ENCODE peak calls at places on chromosomes 7 and 10, in eight cellular contexts. R is spleen, X is astrocyte, T is heart left ventricle, C is fibroblast of lung, G is bronchial epithelial cell, W is HL-60, E is chondrocyte. S is an unnamed sample.

GRCh38 chr7:29538322-29538874 is 25.2 kb upstream of the PRR15 start:
- DNase-seq in G (no peak), C (no peak), X (no peak), E (no peak), W (no peak), R (no peak), T (no peak), S (peak)

GRCh38 chr10:114491419-114491818 is 87.1 kb upstream of the AFAP1L2 start:
- DNase-seq in G (peak), X (no peak), C (no peak), W (no peak), E (no peak), T (no peak), R (no peak), S (no peak)

GRCh38 chr10:94038024-94038423 is 44.3 kb downstream of the PLCE1 start:
- DNase-seq in W (no peak), E (no peak), G (no peak), R (no peak), T (no peak), C (peak), X (peak), S (no peak)

GRCh38 chr7:71787513-71787912 is 624.6 kb downstream of the CALN1 start:
- DNase-seq in R (no peak), E (no peak), T (no peak), G (no peak), C (peak), X (no peak), W (no peak), S (peak)

GRCh38 chr7:19776981-19777380 is 3.6 kb upstream of the TMEM196 start:
- DNase-seq in G (no peak), W (no peak), T (no peak), X (no peak), E (no peak), C (no peak), R (no peak), S (no peak)

GRCh38 chr7:152383341-152384234 is 52.2 kb downstream of the KMT2C start:
- DNase-seq in T (no peak), E (no peak), G (peak), X (peak), R (no peak), C (peak), W (no peak), S (peak)

GRCh38 chr7:46912692-46913091 is 669.2 kb downstream of the TNS3 start:
- DNase-seq in R (no peak), X (no peak), T (no peak), W (no peak), G (no peak), C (no peak), E (no peak), S (no peak)

GRCh38 chr7:40015790-40016296 is 65.8 kb downstream of the CDK13 start:
- DNase-seq in G (peak), W (peak), T (peak), E (no peak), X (peak), R (no peak), C (peak), S (peak)

GRCh38 chr7:7351832-7352231 is 169.5 kb downstream of the C1GALT1 start:
- DNase-seq in T (no peak), X (no peak), C (no peak), E (no peak), W (no peak), R (no peak), G (no peak), S (no peak)

GRCh38 chr10:105149371-105149871 is 508.3 kb downstream of the SORCS3 start:
- DNase-seq in C (no peak), R (no peak), E (no peak), G (peak), W (no peak), T (no peak), X (peak), S (peak)

GRCh38 chr7:45162311-45162845 is 4.8 kb downstream of the RAMP3 start:
- DNase-seq in W (no peak), X (no peak), E (peak), G (no peak), C (no peak), T (no peak), R (peak), S (no peak)

GRCh38 chr7:139212133-139212532 is 18.9 kb upstream of the UBN2 start:
- DNase-seq in E (no peak), C (no peak), W (no peak), R (no peak), G (no peak), T (no peak), X (no peak), S (no peak)

GRCh38 chr7:130147710-130148325 is 57.4 kb downstream of the TMEM209 start:
- DNase-seq in T (no peak), E (no peak), G (no peak), C (no peak), R (no peak), X (no peak), W (no peak), S (no peak)

GRCh38 chr10:36494386-36494785 is 631.0 kb upstream of the ANKRD30A start:
- DNase-seq in R (no peak), G (peak), E (no peak), X (peak), C (peak), W (no peak), T (no peak), S (peak)

GRCh38 chr7:105245398-105246099 is 143.2 kb downstream of the SRPK2 start:
- DNase-seq in E (no peak), T (no peak), C (peak), R (no peak), W (no peak), G (no peak), X (no peak), S (no peak)

GRCh38 chr7:156118246-156118645 is 306.0 kb upstream of the SHH start:
- DNase-seq in T (no peak), E (no peak), R (no peak), C (no peak), W (no peak), X (no peak), G (no peak), S (no peak)

GRCh38 chr10:131569851-131570715 is 258.6 kb upstream of the TCERG1L start:
- DNase-seq in E (no peak), R (peak), C (no peak), G (no peak), X (no peak), W (no peak), T (no peak), S (no peak)

GRCh38 chr7:149584009-149584408 is 86.4 kb upstream of the ZNF746 start:
- DNase-seq in W (no peak), G (no peak), E (no peak), X (no peak), C (no peak), R (no peak), T (no peak), S (no peak)

GRCh38 chr7:78218051-78218450 is 419.5 kb downstream of the PHTF2 start:
- DNase-seq in X (no peak), E (no peak), W (no peak), T (no peak), G (peak), C (no peak), R (no peak), S (no peak)

GRCh38 chr10:107966817-107967216 is 802.3 kb upstream of the SORCS1 start:
- DNase-seq in X (peak), E (no peak), R (no peak), W (no peak), G (peak), C (peak), T (no peak), S (no peak)

GRCh38 chr7:99137418-99138180 is 6.3 kb downstream of the SMURF1 start:
- DNase-seq in R (no peak), T (no peak), G (peak), E (no peak), X (peak), W (no peak), C (peak), S (no peak)

GRCh38 chr10:91782539-91782938 is 15.7 kb upstream of the TNKS2 start:
- DNase-seq in C (no peak), X (no peak), G (no peak), T (no peak), E (no peak), R (no peak), W (no peak), S (no peak)

GRCh38 chr7:74396993-74397392 is 56.7 kb upstream of the GTF2IRD1 start:
- DNase-seq in E (peak), C (no peak), X (no peak), G (no peak), W (no peak), R (no peak), T (no peak), S (no peak)

GRCh38 chr7:107846324-107846723 is 43.3 kb upstream of the SLC26A3 start:
- DNase-seq in C (no peak), R (no peak), W (no peak), T (no peak), E (no peak), G (no peak), X (no peak), S (no peak)

GRCh38 chr7:103148994-103149807 is at the start of gene NAPEPLD:
- DNase-seq in C (peak), W (peak), G (peak), T (peak), E (peak), R (peak), X (peak), S (peak)

GRCh38 chr10:92761576-92761975 is 71.8 kb downstream of the HHEX start:
- DNase-seq in E (no peak), C (no peak), R (no peak), X (no peak), T (no peak), W (no peak), G (no peak), S (no peak)

GRCh38 chr7:1767524-1767923 is 97.4 kb downstream of the ELFN1 start:
- DNase-seq in G (no peak), X (no peak), C (no peak), T (no peak), E (no peak), W (no peak), R (no peak), S (no peak)

GRCh38 chr7:107659666-107660065 is 962 bp upstream of the SLC26A4 start:
- DNase-seq in R (no peak), C (peak), E (no peak), G (peak), T (no peak), X (peak), W (no peak), S (peak)

GRCh38 chr7:86911703-86912102 is 147.8 kb downstream of the ELAPOR2 start:
- DNase-seq in R (no peak), T (no peak), E (no peak), C (no peak), W (no peak), X (no peak), G (no peak), S (peak)

GRCh38 chr7:83271212-83272099 is 108.8 kb upstream of the PCLO start:
- DNase-seq in W (no peak), G (peak), C (peak), R (no peak), X (peak), E (no peak), T (no peak), S (peak)

GRCh38 chr7:17010637-17011300 is 129.0 kb upstream of the AGR3 start:
- DNase-seq in W (no peak), T (no peak), E (no peak), G (no peak), C (no peak), X (no peak), R (no peak), S (no peak)

GRCh38 chr7:34073676-34074075 is 168.3 kb downstream of the BMPER start:
- DNase-seq in W (no peak), C (peak), X (no peak), R (no peak), G (no peak), E (no peak), T (no peak), S (no peak)

GRCh38 chr7:95396136-95397032 is at the start of gene PON3:
- DNase-seq in E (no peak), G (peak), W (no peak), X (no peak), R (peak), T (peak), C (no peak), S (no peak)

GRCh38 chr10:83544049-83544448 is 595.3 kb upstream of the GHITM start:
- DNase-seq in C (no peak), E (no peak), R (no peak), W (no peak), G (no peak), T (no peak), X (no peak), S (no peak)

GRCh38 chr7:132154695-132155471 is 421.4 kb downstream of the PLXNA4 start:
- DNase-seq in E (no peak), G (no peak), T (no peak), W (no peak), C (no peak), R (no peak), X (no peak), S (no peak)

GRCh38 chr7:23467731-23468720 is 2.3 kb downstream of the IGF2BP3 start:
- DNase-seq in X (peak), C (peak), R (peak), W (no peak), T (no peak), E (no peak), G (no peak), S (peak)

DNA sequence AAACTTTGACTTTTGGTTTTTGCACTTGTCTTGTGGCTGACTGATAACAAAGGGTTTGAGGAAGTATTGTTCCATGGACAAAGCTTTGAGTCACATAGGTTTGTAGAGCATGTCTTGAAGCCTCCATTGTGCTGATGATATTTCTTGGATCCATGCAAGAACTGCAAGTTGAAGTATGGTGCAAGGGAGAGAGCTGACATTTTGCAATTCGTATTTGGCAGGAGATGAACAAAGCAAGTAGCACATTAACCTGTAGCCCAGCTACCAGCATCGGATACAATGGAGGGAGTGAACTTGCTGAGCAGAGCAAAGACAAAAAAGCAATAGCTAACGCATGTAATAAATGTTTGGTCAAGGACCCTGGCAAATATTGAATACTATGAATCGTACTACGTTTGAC is 23.4 kb downstream of the MGAM2 start:
- DNase-seq in X (no peak), G (no peak), E (no peak), R (no peak), C (no peak), T (no peak), W (peak), S (no peak)
- TF ChIP-seq CTCF in X (no peak), G (no peak), E (no peak), R (no peak), C (no peak), T (no peak), W (no peak), S (no peak)

GRCh38 chr7:119935418-119936025 is 337.5 kb upstream of the KCND2 start:
- DNase-seq in C (peak), G (peak), W (no peak), R (no peak), E (no peak), T (no peak), X (peak), S (peak)
- TF ChIP-seq CTCF in C (peak), G (no peak), W (peak), R (no peak), E (peak), T (peak), X (peak), S (peak)

DNA sequence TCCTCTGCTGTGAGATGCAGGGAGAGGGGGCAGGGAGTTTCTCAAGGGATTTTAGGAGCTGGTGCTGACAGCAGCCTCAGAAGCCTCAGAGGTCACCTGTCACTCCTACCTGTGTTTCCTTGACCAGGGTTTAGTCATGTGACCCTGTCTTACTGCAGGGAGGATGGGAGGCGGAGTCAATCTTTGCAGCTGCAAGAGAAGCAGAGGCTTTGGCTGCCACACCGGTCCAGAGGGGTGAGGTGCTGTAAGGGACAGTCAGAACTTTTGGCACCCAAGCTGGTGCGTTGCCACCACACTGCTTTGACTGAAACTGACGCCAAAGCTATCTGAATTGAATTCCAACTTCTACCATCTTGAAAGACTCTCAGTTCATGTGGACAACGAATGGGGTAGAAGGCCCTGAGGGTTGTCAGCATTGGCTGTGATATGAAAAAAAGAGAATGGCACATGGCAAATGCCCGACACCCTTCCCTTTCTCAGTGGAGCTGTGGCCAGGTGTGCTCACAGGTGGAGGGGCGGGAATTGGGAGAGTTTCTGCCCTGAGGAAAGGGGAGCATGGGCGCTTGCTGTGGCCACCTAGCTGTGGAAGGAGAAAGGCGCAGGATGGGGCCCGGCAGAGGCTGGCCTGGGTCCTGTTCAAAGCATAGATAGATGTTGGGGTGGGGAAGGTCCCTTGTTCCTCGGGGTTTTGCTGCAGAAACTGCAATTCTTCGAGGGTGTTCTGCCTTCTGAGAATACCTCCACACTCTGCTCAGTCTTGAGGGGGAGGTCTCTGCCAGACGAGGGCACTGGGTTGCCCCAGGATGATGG is 69.3 kb downstream of the ARHGAP22 start:
- DNase-seq in G (no peak), C (no peak), X (no peak), R (peak), T (no peak), W (no peak), E (no peak), S (no peak)
- TF ChIP-seq CTCF in G (no peak), C (no peak), X (no peak), R (no peak), T (no peak), W (peak), E (no peak), S (no peak)

GRCh38 chr7:36312064-36312914 is 77.4 kb upstream of the ANLN start:
- DNase-seq in E (no peak), R (peak), C (no peak), G (peak), W (no peak), X (no peak), T (no peak), S (peak)
- TF ChIP-seq CTCF in E (peak), R (no peak), C (peak), G (peak), W (no peak), X (no peak), T (no peak), S (peak)

GRCh38 chr10:77855404-77856155 is 71.0 kb downstream of the DLG5 start:
- DNase-seq in G (no peak), W (no peak), X (no peak), C (no peak), R (peak), E (no peak), T (no peak), S (peak)
- TF ChIP-seq CTCF in G (no peak), W (no peak), X (no peak), C (no peak), R (no peak), E (no peak), T (no peak), S (no peak)

DNA sequence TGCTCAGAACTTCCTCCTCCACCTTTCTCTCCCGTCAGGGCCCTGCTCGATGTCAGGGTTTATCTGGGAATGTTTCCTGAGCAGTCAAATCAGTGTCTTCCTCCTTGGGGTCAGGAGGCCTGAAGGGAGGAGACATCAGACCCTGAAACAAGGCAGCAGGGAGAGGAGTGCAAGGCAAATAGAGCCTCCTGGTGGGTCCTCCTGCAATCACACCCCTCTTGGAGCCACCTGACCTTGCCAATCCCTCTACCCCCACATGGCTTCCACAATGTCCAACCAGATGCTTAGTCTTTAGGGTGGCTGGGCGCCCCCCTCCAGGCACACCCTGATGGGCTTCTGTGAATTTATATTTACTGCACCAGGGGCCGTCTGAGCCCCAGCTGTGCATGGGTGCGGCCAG is 12.2 kb downstream of the GPR26 start:
- DNase-seq in E (peak), W (no peak), R (no peak), T (no peak), X (no peak), C (no peak), G (no peak), S (no peak)
- TF ChIP-seq CTCF in E (no peak), W (no peak), R (no peak), T (no peak), X (no peak), C (no peak), G (no peak), S (no peak)

GRCh38 chr10:125369382-125370326 is 209.3 kb upstream of the CTBP2 start:
- DNase-seq in X (no peak), T (no peak), G (no peak), E (no peak), C (no peak), R (no peak), W (no peak), S (no peak)

GRCh38 chr10:125373546-125373945 is 213.2 kb upstream of the CTBP2 start:
- DNase-seq in T (no peak), R (no peak), G (peak), E (no peak), X (no peak), C (no peak), W (no peak), S (no peak)

GRCh38 chr10:125375210-125375609 is 214.8 kb upstream of the CTBP2 start:
- DNase-seq in R (no peak), G (peak), W (no peak), T (no peak), E (no peak), X (no peak), C (peak), S (peak)

DNA sequence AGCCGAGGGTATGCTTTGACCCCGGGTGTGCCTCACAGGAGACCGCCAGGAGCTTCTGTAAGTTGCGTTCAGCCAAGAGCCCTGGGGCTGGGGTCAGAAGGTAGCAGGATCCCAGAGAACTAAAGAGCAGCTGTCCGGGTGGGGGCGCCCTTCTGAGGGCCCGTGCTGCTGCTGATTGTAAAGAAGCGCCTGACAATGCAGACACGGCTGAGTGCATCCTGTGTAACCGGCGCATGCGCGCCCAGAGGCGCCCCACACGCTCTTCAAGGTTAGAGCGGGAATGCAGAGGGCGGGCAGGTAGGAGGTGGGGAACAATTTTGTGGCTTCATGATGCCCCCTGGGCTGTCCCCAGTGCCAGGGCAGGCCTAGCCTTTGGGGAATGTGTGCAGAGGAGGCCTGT is 210.2 kb upstream of the CTBP2 start:
- DNase-seq in W (no peak), X (no peak), R (no peak), T (no peak), G (peak), E (no peak), C (no peak), S (no peak)
- TF ChIP-seq CTCF in W (no peak), X (no peak), R (no peak), T (no peak), G (peak), E (no peak), C (no peak), S (no peak)

GRCh38 chr7:123494193-123494796 is 40.1 kb downstream of the IQUB start:
- DNase-seq in W (no peak), E (no peak), G (peak), T (no peak), R (no peak), X (no peak), C (peak), S (peak)

DNA sequence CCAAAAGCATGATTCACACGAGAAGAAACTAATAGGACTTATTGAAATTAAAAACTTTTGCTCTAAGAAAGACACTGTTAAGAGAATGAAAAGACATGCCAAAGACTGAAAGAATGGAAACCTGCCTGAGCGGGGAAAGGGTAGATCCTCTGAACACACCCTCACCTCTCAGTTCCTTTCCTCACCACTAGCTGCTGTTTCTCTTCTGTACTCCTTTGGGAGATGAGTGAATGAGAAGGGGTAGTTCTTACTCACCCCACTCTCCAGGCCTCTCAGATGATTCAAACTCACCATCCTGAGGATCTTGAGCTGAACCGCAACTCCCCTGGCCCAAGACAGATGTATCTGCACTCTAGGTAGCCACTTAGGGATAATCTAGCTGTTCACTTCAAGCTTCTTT is 41.9 kb downstream of the IQUB start:
- DNase-seq in X (no peak), C (no peak), R (no peak), T (no peak), W (no peak), G (peak), E (no peak), S (no peak)
- TF ChIP-seq CTCF in X (no peak), C (no peak), R (no peak), T (no peak), W (no peak), G (no peak), E (peak), S (no peak)

S was measured in MCF 10A.